ENCODE peak calls at places on chromosome 13, in six cellular contexts. X is uterus; S is epithelial cell of proximal tubule; N is CD8-positive, alpha-beta memory T cell; P is breast epithelium; Q is ovary. U is an unnamed sample.

GRCh38 chr13:27792393-27793218 is at the start of gene GSX1:
- DNase-seq in P (peak), Q (peak), X (no peak), N (peak), S (no peak), U (peak)

GRCh38 chr13:23714672-23715071 is 144.5 kb downstream of the TNFRSF19 start:
- DNase-seq in S (no peak), P (no peak), X (no peak), Q (no peak), N (no peak), U (no peak)

GRCh38 chr13:60397693-60398437 is 845 bp downstream of the TDRD3 start:
- DNase-seq in N (peak), Q (peak), X (peak), S (no peak), P (peak), U (peak)

GRCh38 chr13:31385534-31385933 is 185.8 kb downstream of the B3GLCT start:
- DNase-seq in P (no peak), Q (no peak), N (no peak), X (no peak), S (no peak), U (no peak)

GRCh38 chr13:44770951-44771350 is 194.8 kb upstream of the TSC22D1 start:
- DNase-seq in Q (no peak), P (no peak), S (peak), X (no peak), N (no peak), U (no peak)

GRCh38 chr13:75876371-75877050 is 240.4 kb downstream of the LMO7 start:
- DNase-seq in Q (peak), S (no peak), X (peak), P (peak), N (peak), U (peak)

GRCh38 chr13:29918845-29919244 is 68.4 kb upstream of the UBL3 start:
- DNase-seq in N (no peak), P (peak), X (no peak), Q (no peak), S (peak), U (no peak)

GRCh38 chr13:45949161-45949560 is 97.6 kb upstream of the SIAH3 start:
- DNase-seq in P (no peak), N (no peak), X (no peak), Q (no peak), S (no peak), U (peak)

GRCh38 chr13:45781553-45782326 is 69.8 kb downstream of the SIAH3 start:
- DNase-seq in X (peak), S (no peak), N (no peak), P (no peak), Q (peak), U (no peak)

GRCh38 chr13:97883356-97883755 is 70.1 kb upstream of the IPO5 start:
- DNase-seq in S (no peak), Q (no peak), P (no peak), N (no peak), X (no peak), U (no peak)

GRCh38 chr13:62799038-62799535 is 1383.4 kb upstream of the PCDH20 start:
- DNase-seq in P (no peak), Q (no peak), N (no peak), X (no peak), S (no peak), U (no peak)

GRCh38 chr13:64551755-64552154 is 2678.4 kb downstream of the PCDH9 start:
- DNase-seq in Q (no peak), X (no peak), N (no peak), P (no peak), S (no peak), U (peak)

GRCh38 chr13:74062933-74063332 is 71.3 kb downstream of the KLF12 start:
- DNase-seq in N (no peak), P (no peak), X (peak), Q (peak), S (no peak), U (peak)

GRCh38 chr13:107847406-107847805 is 367.9 kb downstream of the LIG4 start:
- DNase-seq in X (no peak), N (no peak), S (no peak), P (no peak), Q (no peak), U (no peak)

GRCh38 chr13:60329221-60329983 is 67.6 kb upstream of the TDRD3 start:
- DNase-seq in Q (no peak), P (no peak), N (no peak), S (peak), X (no peak), U (no peak)

GRCh38 chr13:93025984-93026383 is 200.6 kb upstream of the GPC6 start:
- DNase-seq in S (no peak), X (no peak), N (no peak), Q (no peak), P (no peak), U (no peak)

GRCh38 chr13:30186644-30187431 is 120.5 kb downstream of the KATNAL1 start:
- DNase-seq in N (no peak), S (no peak), Q (no peak), P (no peak), X (no peak), U (no peak)

GRCh38 chr13:89749888-89750287 is 1597.6 kb upstream of the MIR17HG start:
- DNase-seq in X (no peak), P (no peak), Q (no peak), N (no peak), S (no peak), U (no peak)

GRCh38 chr13:42548731-42549554 is 25.0 kb upstream of the TNFSF11 start:
- DNase-seq in N (no peak), S (no peak), X (no peak), Q (no peak), P (no peak), U (peak)

GRCh38 chr13:34076943-34077703 is 259.2 kb downstream of the RFC3 start:
- DNase-seq in X (no peak), Q (no peak), P (no peak), S (no peak), N (no peak), U (no peak)

GRCh38 chr13:87675851-87676250 is 4.7 kb downstream of the SLITRK5 start:
- DNase-seq in Q (no peak), P (no peak), N (no peak), S (no peak), X (no peak), U (no peak)

GRCh38 chr13:87677334-87678234 is 6.4 kb downstream of the SLITRK5 start:
- DNase-seq in S (no peak), P (no peak), Q (peak), N (no peak), X (no peak), U (no peak)

GRCh38 chr13:87676254-87677042 is 5.3 kb downstream of the SLITRK5 start:
- DNase-seq in X (no peak), S (no peak), Q (peak), P (no peak), N (no peak), U (no peak)

GRCh38 chr13:87678353-87678752 is 7.2 kb downstream of the SLITRK5 start:
- DNase-seq in X (no peak), P (no peak), Q (no peak), S (no peak), N (no peak), U (no peak)

DNA sequence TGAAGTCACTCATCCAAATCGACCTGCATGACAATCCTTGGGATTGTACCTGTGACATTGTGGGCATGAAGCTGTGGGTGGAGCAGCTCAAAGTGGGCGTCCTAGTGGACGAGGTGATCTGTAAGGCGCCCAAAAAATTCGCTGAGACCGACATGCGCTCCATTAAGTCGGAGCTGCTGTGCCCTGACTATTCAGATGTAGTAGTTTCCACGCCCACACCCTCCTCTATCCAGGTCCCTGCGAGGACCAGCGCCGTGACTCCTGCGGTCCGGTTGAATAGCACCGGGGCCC is 5.8 kb downstream of the SLITRK5 start:
- DNase-seq in N (no peak), X (no peak), Q (peak), S (no peak), P (no peak), U (no peak)
- H3K4me3 ChIP-seq in N (no peak), X (no peak), Q (no peak), S (peak), P (no peak), U (no peak)

GRCh38 chr13:50123862-50124535 is 108.8 kb downstream of the KCNRG start:
- DNase-seq in X (peak), P (peak), S (peak), N (peak), Q (no peak), U (peak)

GRCh38 chr13:50123515-50123861 is 108.2 kb downstream of the KCNRG start:
- DNase-seq in P (no peak), X (no peak), S (no peak), N (no peak), Q (no peak), U (no peak)

GRCh38 chr13:50123002-50123401 is 107.8 kb downstream of the KCNRG start:
- DNase-seq in S (no peak), P (no peak), Q (no peak), X (no peak), N (no peak), U (no peak)

GRCh38 chr13:50124536-50125305 is 109.5 kb downstream of the KCNRG start:
- DNase-seq in Q (peak), P (no peak), S (no peak), N (peak), X (peak), U (no peak)

DNA sequence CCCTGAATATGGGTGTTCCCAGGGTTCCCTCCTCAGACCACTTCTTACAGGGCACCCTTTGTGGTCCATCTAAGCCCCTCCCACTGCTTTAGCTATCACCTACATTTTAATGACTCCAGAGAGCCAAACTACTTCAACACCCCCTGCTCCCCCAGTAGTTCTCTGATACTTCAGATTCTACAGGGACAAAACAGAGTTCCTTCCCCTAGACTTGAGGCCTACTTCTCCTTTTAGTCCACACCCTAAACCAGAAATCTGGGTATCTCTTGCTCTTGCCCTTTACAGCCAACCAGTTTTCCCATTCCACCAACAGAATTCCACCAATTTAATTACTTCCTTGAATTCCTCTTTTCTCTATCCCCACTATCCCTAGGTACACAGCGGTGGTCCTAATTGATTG is 107.2 kb downstream of the KCNRG start:
- DNase-seq in Q (no peak), S (no peak), N (no peak), P (no peak), X (no peak), U (no peak)
- H3K4me3 ChIP-seq in Q (no peak), S (no peak), N (no peak), P (no peak), X (no peak), U (no peak)

GRCh38 chr13:36297259-36297599 is 385 bp downstream of the CCDC169 start:
- DNase-seq in S (no peak), Q (no peak), P (no peak), N (no peak), X (no peak), U (no peak)
- H3K4me3 ChIP-seq in S (peak), Q (peak), P (peak), N (peak), X (peak), U (peak)

GRCh38 chr13:77898097-77898496 is 20.5 kb downstream of the EDNRB start:
- DNase-seq in P (no peak), N (no peak), S (peak), X (no peak), Q (no peak), U (no peak)
- H3K4me3 ChIP-seq in P (no peak), N (no peak), S (no peak), X (no peak), Q (no peak), U (no peak)

GRCh38 chr13:66519259-66519658 is 710.9 kb downstream of the PCDH9 start:
- DNase-seq in S (no peak), X (no peak), P (no peak), Q (no peak), N (no peak), U (no peak)
- H3K4me3 ChIP-seq in S (no peak), X (no peak), P (no peak), Q (no peak), N (no peak), U (no peak)